ENCODE peak calls at places on chromosomes 16 and 17, in four cellular contexts. W is iris pigment epithelial cell; D is CD4-positive, alpha-beta T cell; N is NCI-H1930. X is an unnamed sample.

GRCh38 chr16:87086156-87086555 is 231.0 kb downstream of the C16orf95 start:
- DNase-seq in N (no peak), W (peak; percentile 69), D (no peak), X (no peak)

GRCh38 chr17:42125565-42125964 is 3.0 kb downstream of the HSPB9 start:
- DNase-seq in W (no peak), N (no peak), D (no peak), X (no peak)

GRCh38 chr17:57043276-57043675 is 41.8 kb upstream of the AKAP1 start:
- DNase-seq in W (no peak), N (no peak), D (no peak), X (no peak)

GRCh38 chr17:69084911-69085310 is 24.2 kb upstream of the ABCA9 start:
- DNase-seq in N (no peak), D (no peak), W (peak; percentile 17), X (no peak)

GRCh38 chr16:81095653-81095952 is 592 bp downstream of the GCSH start:
- DNase-seq in W (no peak), N (no peak), D (no peak), X (no peak)

GRCh38 chr17:45782889-45783592 is 1.1 kb upstream of the CRHR1 start:
- DNase-seq in D (peak; percentile 11), N (peak; percentile 70), W (peak; percentile 18), X (peak; percentile 66)

GRCh38 chr17:52024296-52024870 is 134.1 kb downstream of the CA10 start:
- DNase-seq in N (no peak), D (no peak), W (no peak), X (no peak)

GRCh38 chr17:17227608-17228520 is 9.1 kb downstream of the FLCN start:
- DNase-seq in D (no peak), W (no peak), N (no peak), X (no peak)

GRCh38 chr16:51994597-51994996 is 552.3 kb downstream of the TOX3 start:
- DNase-seq in N (no peak), D (no peak), W (no peak), X (no peak)

GRCh38 chr16:27759301-27759871 is 209.4 kb downstream of the KATNIP start:
- DNase-seq in D (no peak), W (peak; percentile 79), N (no peak), X (no peak)

GRCh38 chr17:28705074-28705659 is 6.5 kb downstream of the PROCA1 start:
- DNase-seq in D (no peak), N (no peak), W (no peak), X (no peak)

GRCh38 chr16:31033709-31034492 is 543 bp downstream of the STX4 start:
- DNase-seq in N (peak; percentile 86), D (peak; percentile 76), W (peak; percentile 74), X (peak; percentile 88)

GRCh38 chr16:66130296-66130910 is 236.1 kb upstream of the CDH5 start:
- DNase-seq in N (no peak), W (peak; percentile 90), D (no peak), X (no peak)

GRCh38 chr16:22297871-22298733 is 893 bp downstream of the POLR3E start:
- DNase-seq in W (peak; percentile 92), D (peak; percentile 49), N (peak; percentile 83), X (no peak)

GRCh38 chr17:62600805-62601204 is 26.7 kb upstream of the MRC2 start:
- DNase-seq in N (no peak), D (no peak), W (no peak), X (no peak)